ENCODE peak calls at places on chromosomes 12 and 14, in nine cellular contexts. E is CD8-positive, alpha-beta T cell; M is right lobe of liver; P is IMR-90; K is aorta; D is HCT116; H is effector memory CD4-positive, alpha-beta T cell; T is mesenchymal stem cell; N is colonic mucosa. S is an unnamed sample.
A peak's percentile ranks its signal among the peaks of the same experiment; 100 is the strongest.

GRCh38 chr14:93137864-93138263 is 22.1 kb upstream of the ITPK1 start:
- DNase-seq in P (peak; percentile 12), T (no peak), D (no peak), M (peak; percentile 85), H (no peak), N (peak; percentile 86), K (no peak), E (no peak), S (no peak)

GRCh38 chr14:94386085-94387031 is 2.0 kb downstream of the SERPINA1 start:
- DNase-seq in E (no peak), N (no peak), T (no peak), P (no peak), D (no peak), K (no peak), H (no peak), M (peak; percentile 46), S (no peak)

GRCh38 chr12:127241056-127241830 is 1025.7 kb upstream of the TMEM132C start:
- DNase-seq in H (no peak), E (no peak), T (no peak), K (no peak), P (no peak), M (peak; percentile 45), D (no peak), N (no peak), S (no peak)

GRCh38 chr14:51929920-51930682 is 59.2 kb upstream of the RTRAF start:
- DNase-seq in P (peak; percentile 14), H (no peak), D (no peak), M (no peak), K (no peak), T (no peak), E (no peak), N (no peak), S (peak; percentile 1)

GRCh38 chr12:93403988-93404803 is 26.5 kb downstream of the NUDT4 start:
- DNase-seq in E (no peak), H (no peak), D (no peak), P (peak; percentile 61), M (no peak), T (no peak), N (no peak), K (no peak), S (no peak)

GRCh38 chr12:5921027-5921909 is 23.8 kb downstream of the ANO2 start:
- DNase-seq in H (no peak), T (no peak), E (no peak), K (no peak), N (no peak), P (no peak), D (no peak), M (no peak), S (no peak)

GRCh38 chr14:91394105-91395081 is 23.2 kb downstream of the CCDC88C start:
- DNase-seq in M (no peak), D (no peak), E (no peak), H (no peak), P (no peak), K (no peak), T (no peak), N (no peak), S (no peak)

GRCh38 chr12:89875225-89875624 is 166.6 kb upstream of the ATP2B1 start:
- DNase-seq in H (no peak), N (no peak), M (no peak), T (peak; percentile 45), P (peak; percentile 81), E (no peak), D (no peak), K (no peak), S (no peak)

GRCh38 chr14:64159588-64159987 is 134.6 kb downstream of the ESR2 start:
- DNase-seq in P (no peak), D (no peak), M (no peak), E (no peak), T (no peak), N (no peak), K (no peak), H (no peak), S (no peak)

DNA sequence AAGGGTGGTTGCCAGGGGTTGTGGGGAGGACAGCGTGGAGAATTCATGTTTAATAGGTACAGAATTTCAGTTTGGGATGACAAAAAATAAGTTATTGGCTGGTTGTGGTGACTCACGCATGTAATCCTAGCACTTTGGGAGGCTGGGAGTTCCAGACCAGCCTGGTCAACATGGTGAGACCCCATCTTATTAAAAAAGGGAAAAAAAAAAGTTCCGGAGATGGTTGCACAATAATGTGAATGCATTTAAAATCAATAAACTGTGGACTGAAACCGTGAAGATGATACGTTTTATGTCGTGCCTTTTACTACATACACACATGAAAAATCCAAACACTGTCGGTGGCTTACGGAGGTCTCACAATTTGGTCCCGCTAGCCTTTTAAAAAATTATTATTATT is 20.5 kb downstream of the GALNT6 start:
- DNase-seq in M (no peak), E (no peak), D (no peak), T (peak; percentile 5), N (no peak), H (no peak), P (no peak), K (no peak), S (no peak)
- H3K36me3 ChIP-seq in M (no peaks in the 10 kb centered on the region), E (no peaks in the 10 kb centered on the region), D (no peaks in the 10 kb centered on the region), T (no peaks in the 10 kb centered on the region), N (no peaks in the 10 kb centered on the region), H (no peaks in the 10 kb centered on the region), P (no peaks in the 10 kb centered on the region), K (no peaks in the 10 kb centered on the region), S (no peaks in the 10 kb centered on the region)

DNA sequence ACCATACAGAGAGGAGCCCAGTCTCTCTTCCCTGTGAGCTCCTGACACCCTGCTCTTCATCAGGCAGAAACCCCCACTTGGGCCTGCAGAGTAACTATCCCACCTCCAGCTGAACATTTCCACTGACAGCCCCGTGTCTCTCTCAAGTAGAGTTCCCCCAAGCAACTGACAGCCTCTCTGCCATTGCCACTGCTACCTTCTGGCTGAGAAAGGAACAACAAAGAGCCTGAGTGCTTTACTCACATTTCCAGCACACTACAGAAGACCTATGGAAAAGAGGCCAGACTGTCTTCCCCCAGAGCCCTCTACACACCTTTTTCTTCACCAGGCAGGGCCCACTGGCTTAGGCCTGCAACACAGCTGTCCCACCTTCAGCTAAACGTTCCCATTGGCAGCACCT is 18.4 kb upstream of the ASCL1 start:
- DNase-seq in M (no peak), T (no peak), H (no peak), E (no peak), N (no peak), K (no peak), P (no peak), D (no peak), S (no peak)
- H3K27ac ChIP-seq in M (peak overlapping the region; percentile 27), T (no peak overlapping the region), H (no peak overlapping the region), E (no peak overlapping the region), N (no peak overlapping the region), K (no peak overlapping the region), P (no peak overlapping the region), D (no peak overlapping the region), S (no peak overlapping the region)

GRCh38 chr12:112190626-112191025 is 65.3 kb downstream of the TRAFD1 start:
- DNase-seq in N (peak; percentile 77), D (no peak), T (no peak), E (no peak), M (no peak), P (no peak), K (no peak), H (no peak), S (no peak)

GRCh38 chr12:112192475-112192874 is 67.1 kb downstream of the TRAFD1 start:
- DNase-seq in K (no peak), M (no peak), D (no peak), E (no peak), T (no peak), P (no peak), H (no peak), N (no peak), S (no peak)

GRCh38 chr12:112191840-112192321 is 66.5 kb downstream of the TRAFD1 start:
- DNase-seq in D (no peak), H (no peak), E (no peak), N (no peak), P (peak; percentile 21), T (peak; percentile 32), K (no peak), M (no peak), S (no peak)

GRCh38 chr12:112188130-112188830 is 62.9 kb downstream of the TRAFD1 start:
- DNase-seq in T (no peak), D (no peak), K (no peak), E (no peak), H (no peak), N (no peak), P (no peak), M (no peak), S (no peak)

GRCh38 chr12:112191201-112191600 is 65.8 kb downstream of the TRAFD1 start:
- DNase-seq in E (no peak), M (no peak), P (no peak), T (no peak), K (no peak), H (no peak), D (no peak), N (no peak), S (no peak)
- H3K36me3 ChIP-seq in E (peaks cover 10% of the 10 kb centered on the region), M (no peaks in the 10 kb centered on the region), P (peaks cover 37% of the 10 kb centered on the region), T (peaks cover 78% of the 10 kb centered on the region), K (no peaks in the 10 kb centered on the region), H (peaks cover 34% of the 10 kb centered on the region), D (peaks cover 3% of the 10 kb centered on the region), N (peaks cover 8% of the 10 kb centered on the region), S (peaks cover 38% of the 10 kb centered on the region)

GRCh38 chr14:22837750-22838538 is 1.6 kb downstream of the MMP14 start:
- DNase-seq in T (peak; percentile 57), D (no peak), H (no peak), M (no peak), N (peak; percentile 55), P (peak; percentile 33), K (peak; percentile 79), E (no peak), S (no peak)
- H3K27ac ChIP-seq in T (peak overlapping the region; percentile 90), D (peak overlapping the region; percentile 48), H (no peak overlapping the region), M (peak overlapping the region; percentile 73), N (peak overlapping the region; percentile 87), P (peak overlapping the region; percentile 96), K (peak overlapping the region; percentile 99), E (no peak overlapping the region), S (peak overlapping the region; percentile 89)

GRCh38 chr14:105143451-105144230 is 24.9 kb downstream of the JAG2 start:
- DNase-seq in P (no peak), D (no peak), N (no peak), E (no peak), K (no peak), M (peak; percentile 33), H (no peak), T (no peak), S (no peak)

GRCh38 chr14:105144666-105145380 is 23.8 kb downstream of the JAG2 start:
- DNase-seq in D (no peak), T (no peak), P (no peak), M (no peak), N (no peak), H (no peak), K (peak; percentile 44), E (no peak), S (no peak)

GRCh38 chr14:105145381-105146180 is 23.0 kb downstream of the JAG2 start:
- DNase-seq in D (no peak), K (no peak), P (no peak), N (no peak), M (no peak), E (no peak), T (no peak), H (no peak), S (no peak)

GRCh38 chr14:105142651-105143450 is 25.7 kb downstream of the JAG2 start:
- DNase-seq in M (peak; percentile 38), H (no peak), T (no peak), K (no peak), E (no peak), N (no peak), D (no peak), P (no peak), S (no peak)

GRCh38 chr14:105144231-105144665 is 24.3 kb downstream of the JAG2 start:
- DNase-seq in M (no peak), D (no peak), H (no peak), P (no peak), K (no peak), E (no peak), N (no peak), T (no peak), S (no peak)
- H3K36me3 ChIP-seq in M (no peaks in the 10 kb centered on the region), D (peaks cover 7% of the 10 kb centered on the region), H (no peaks in the 10 kb centered on the region), P (no peaks in the 10 kb centered on the region), K (no peaks in the 10 kb centered on the region), E (no peaks in the 10 kb centered on the region), N (no peaks in the 10 kb centered on the region), T (no peaks in the 10 kb centered on the region), S (no peaks in the 10 kb centered on the region)